ENCODE peak calls at places on chromosomes 16 and 17, in ten cellular contexts. U is iris pigment epithelial cell; K is M059J; M is HFF-Myc; H is activated CD8-positive, alpha-beta memory T cell treated with anti-CD3 and anti-CD28 coated beads for 1 hour; Q is NCI-H69; X is hypothalamus; P is BE2C; W is left cardiac atrium; Z is DND-41. E is an unnamed sample.

GRCh38 chr17:43935926-43936261 is 6.4 kb downstream of the PPY start:
- DNase-seq in U (no peak), K (no peak), M (no peak), H (no peak), Q (no peak), X (no peak), P (no peak), W (no peak), Z (no peak), E (no peak)

GRCh38 chr16:82671743-82672142 is 45.0 kb downstream of the CDH13 start:
- DNase-seq in U (no peak), K (peak; percentile 59), M (no peak), H (no peak), Q (peak; percentile 6), X (no peak), P (no peak), W (no peak), Z (peak; percentile 9), E (no peak)

GRCh38 chr16:19655242-19655777 is 62.7 kb downstream of the KNOP1 start:
- DNase-seq in U (no peak), K (no peak), M (no peak), H (no peak), Q (peak; percentile 56), X (no peak), P (no peak), W (no peak), Z (no peak), E (no peak)

GRCh38 chr16:66389256-66390175 is 23.0 kb downstream of the CDH5 start:
- DNase-seq in U (no peak), K (no peak), M (no peak), H (no peak), Q (no peak), X (no peak), P (no peak), W (no peak), Z (no peak), E (no peak)

GRCh38 chr17:39158623-39159022 is 7.2 kb upstream of the PLXDC1 start:
- DNase-seq in U (no peak), K (no peak), M (no peak), H (no peak), Q (no peak), X (no peak), P (no peak), W (no peak), Z (no peak), E (no peak)

GRCh38 chr17:61201211-61201610 is 198.4 kb upstream of the TBX2 start:
- DNase-seq in U (peak; percentile 78), K (peak; percentile 91), M (peak; percentile 73), H (no peak), Q (no peak), X (no peak), P (no peak), W (no peak), Z (no peak), E (no peak)

GRCh38 chr17:3575506-3575905 is 17.9 kb upstream of the TRPV3 start:
- DNase-seq in U (peak; percentile 40), K (peak; percentile 76), M (peak; percentile 35), H (no peak), Q (no peak), X (no peak), P (no peak), W (no peak), Z (no peak), E (no peak)

GRCh38 chr17:71632328-71632727 is 488.5 kb upstream of the SOX9 start:
- DNase-seq in U (peak; percentile 40), K (peak; percentile 90), M (no peak), H (no peak), Q (peak; percentile 89), X (no peak), P (no peak), W (no peak), Z (no peak), E (no peak)

GRCh38 chr17:63387941-63388340 is 58.2 kb downstream of the CYB561 start:
- DNase-seq in U (no peak), K (no peak), M (no peak), H (no peak), Q (no peak), X (no peak), P (no peak), W (no peak), Z (no peak), E (no peak)

E was measured in cortex of kidney.